ENCODE peak calls at places on chromosomes 4 and X, in eight cellular contexts. B is Panc1, W is sigmoid colon, N is choroid plexus epithelial cell, V is heart left ventricle, Z is uterus, E is AG04450, R is DND-41. L is an unnamed sample.

GRCh38 chr4:82797591-82798081 is 960 bp downstream of the SCD5 start:
- DNase-seq in B (no peak), W (peak), N (no peak), V (peak), Z (no peak), E (no peak), R (peak), L (no peak)

GRCh38 chr4:168486961-168487820 is 6.9 kb upstream of the DDX60L start:
- DNase-seq in B (no peak), W (no peak), N (peak), V (no peak), Z (no peak), E (no peak), R (no peak), L (peak)

GRCh38 chr4:32884198-32884597 is 2164.0 kb downstream of the PCDH7 start:
- DNase-seq in B (no peak), W (no peak), N (peak), V (no peak), Z (no peak), E (no peak), R (no peak), L (no peak)

GRCh38 chr4:9859774-9860173 is 78.3 kb downstream of the DRD5 start:
- DNase-seq in B (no peak), W (no peak), N (no peak), V (no peak), Z (no peak), E (no peak), R (no peak), L (no peak)

GRCh38 chr4:179941911-179942310 is 2301.3 kb upstream of the TENM3 start:
- DNase-seq in B (no peak), W (no peak), N (no peak), V (no peak), Z (no peak), E (no peak), R (peak), L (no peak)

GRCh38 chrX:121254336-121254735 is 206.9 kb downstream of the GLUD2 start:
- DNase-seq in B (no peak), W (no peak), N (peak), V (no peak), Z (no peak), E (no peak), R (no peak), L (no peak)

GRCh38 chrX:66004928-66005831 is 34.7 kb downstream of the VSIG4 start:
- DNase-seq in B (no peak), W (no peak), N (no peak), V (no peak), Z (no peak), E (no peak), R (peak), L (no peak)

GRCh38 chr4:88982757-88983156 is 74.2 kb downstream of the FAM13A start:
- DNase-seq in B (no peak), W (no peak), N (no peak), V (no peak), Z (no peak), E (no peak), R (no peak), L (no peak)

GRCh38 chr4:125187221-125187620 is 127.5 kb upstream of the FAT4 start:
- DNase-seq in B (no peak), W (no peak), N (peak), V (no peak), Z (no peak), E (peak), R (no peak), L (peak)

GRCh38 chr4:125140966-125141495 is 173.7 kb upstream of the FAT4 start:
- DNase-seq in B (no peak), W (no peak), N (peak), V (no peak), Z (no peak), E (peak), R (no peak), L (peak)

GRCh38 chr4:143701365-143701764 is 890 bp upstream of the FREM3 start:
- DNase-seq in B (no peak), W (no peak), N (no peak), V (no peak), Z (no peak), E (no peak), R (peak), L (no peak)

GRCh38 chrX:44651347-44651746 is 108.7 kb upstream of the FUNDC1 start:
- DNase-seq in B (no peak), W (no peak), N (no peak), V (no peak), Z (no peak), E (no peak), R (no peak), L (no peak)

GRCh38 chr4:75248770-75249467 is 265.3 kb downstream of the RCHY1 start:
- DNase-seq in B (no peak), W (no peak), N (no peak), V (no peak), Z (no peak), E (no peak), R (no peak), L (no peak)

GRCh38 chrX:40099046-40099968 is 1.5 kb upstream of the BCOR start:
- DNase-seq in B (no peak), W (peak), N (no peak), V (peak), Z (peak), E (no peak), R (peak), L (no peak)

GRCh38 chr4:67122029-67122428 is 423.3 kb downstream of the CENPC start:
- DNase-seq in B (no peak), W (no peak), N (peak), V (no peak), Z (no peak), E (no peak), R (no peak), L (no peak)

GRCh38 chrX:80335062-80335830 is 85.0 kb upstream of the TENT5D start:
- DNase-seq in B (no peak), W (peak), N (no peak), V (peak), Z (peak), E (no peak), R (no peak), L (no peak)

GRCh38 chr4:145720656-145721055 is 40.7 kb downstream of the C4orf51 start:
- DNase-seq in B (no peak), W (no peak), N (no peak), V (no peak), Z (no peak), E (no peak), R (no peak), L (no peak)

GRCh38 chrX:10110984-10111363 is 45.8 kb upstream of the CLCN4 start:
- DNase-seq in B (no peak), W (no peak), N (no peak), V (no peak), Z (no peak), E (no peak), R (no peak), L (no peak)

GRCh38 chrX:34426334-34426733 is 230.8 kb downstream of the TMEM47 start:
- DNase-seq in B (no peak), W (no peak), N (peak), V (no peak), Z (no peak), E (no peak), R (no peak), L (peak)
- TF ChIP-seq CTCF in B (peak), W (no peak), N (peak), V (no peak), Z (no peak), E (no peak), R (no peak), L (peak)

GRCh38 chrX:46573331-46573895 is at the start of gene CHST7:
- DNase-seq in B (no peak), W (peak), N (peak), V (peak), Z (peak), E (no peak), R (peak), L (peak)
- TF ChIP-seq CTCF in B (peak), W (no peak), N (peak), V (peak), Z (peak), E (peak), R (peak), L (peak)

GRCh38 chrX:25034889-25035288 is 19.1 kb upstream of the ARX start:
- DNase-seq in B (no peak), W (no peak), N (peak), V (no peak), Z (no peak), E (no peak), R (no peak), L (no peak)
- TF ChIP-seq CTCF in B (no peak), W (no peak), N (peak), V (no peak), Z (no peak), E (peak), R (no peak), L (peak)

GRCh38 chr4:147599206-147599605 is 18.0 kb upstream of the TMEM184C start:
- DNase-seq in B (no peak), W (no peak), N (no peak), V (no peak), Z (no peak), E (no peak), R (no peak), L (peak)

GRCh38 chr4:147597561-147597960 is 19.6 kb upstream of the TMEM184C start:
- DNase-seq in B (no peak), W (no peak), N (no peak), V (no peak), Z (no peak), E (no peak), R (no peak), L (no peak)

GRCh38 chr4:147594107-147594506 is 23.1 kb upstream of the TMEM184C start:
- DNase-seq in B (no peak), W (no peak), N (no peak), V (no peak), Z (no peak), E (no peak), R (no peak), L (no peak)

GRCh38 chr4:147596976-147597375 is 20.2 kb upstream of the TMEM184C start:
- DNase-seq in B (no peak), W (no peak), N (peak), V (no peak), Z (no peak), E (peak), R (no peak), L (peak)

DNA sequence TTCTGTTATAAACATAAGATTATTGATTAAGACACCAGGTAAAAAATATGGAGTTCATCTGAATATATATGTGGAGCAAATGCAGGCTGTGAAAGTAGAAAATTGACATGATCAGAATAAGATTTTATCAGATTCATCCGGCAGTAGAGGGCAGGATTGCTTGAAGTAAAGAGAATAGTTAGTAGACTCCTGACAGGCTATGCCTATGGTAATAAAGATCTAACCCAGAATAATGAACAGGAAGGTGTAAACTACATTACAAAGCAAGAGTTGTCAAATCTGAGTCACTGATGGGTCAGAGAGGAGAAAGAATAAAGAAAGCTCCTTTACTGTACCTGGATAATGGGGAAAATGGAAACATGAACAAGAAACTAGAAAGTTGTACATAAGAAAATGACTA is 20.8 kb upstream of the TMEM184C start:
- DNase-seq in B (no peak), W (no peak), N (peak), V (no peak), Z (no peak), E (no peak), R (no peak), L (peak)
- TF ChIP-seq CTCF in B (no peak), W (no peak), N (peak), V (no peak), Z (no peak), E (no peak), R (peak), L (peak)

GRCh38 chrX:96907888-96908287 is 24.2 kb downstream of the RPA4 start:
- DNase-seq in B (no peak), W (no peak), N (no peak), V (no peak), Z (no peak), E (no peak), R (no peak), L (no peak)
- TF ChIP-seq CTCF in B (no peak), W (no peak), N (no peak), V (no peak), Z (no peak), E (no peak), R (no peak), L (no peak)

GRCh38 chr4:24140892-24141291 is 251.0 kb upstream of the PPARGC1A start:
- DNase-seq in B (no peak), W (no peak), N (no peak), V (no peak), Z (no peak), E (no peak), R (no peak), L (no peak)
- TF ChIP-seq CTCF in B (no peak), W (no peak), N (no peak), V (no peak), Z (no peak), E (no peak), R (no peak), L (no peak)